ENCODE peak calls at places on chromosomes 3 and 15, in seven cellular contexts. I is NT2/D1, Q is H1, Z is GM12878, B is SK-N-SH, S is HepG2, U is K562. R is an unnamed sample.
A peak's percentile ranks its signal among the peaks of the same experiment; 100 is the strongest.

GRCh38 chr3:194275721-194276120 is 75.4 kb downstream of the CPN2 start:
- DNase-seq in I (no peak), Q (no peak), Z (no peak), B (no peak), S (no peak), U (no peak), R (no peak)

GRCh38 chr3:190387578-190388213 is at the start of gene CLDN16:
- DNase-seq in I (no peak), Q (no peak), Z (no peak), B (no peak), S (no peak), U (no peak), R (no peak)

GRCh38 chr3:38471260-38471857 is 17.7 kb downstream of the ACVR2B start:
- DNase-seq in I (no peak), Q (no peak), Z (no peak), B (no peak), S (peak; percentile 58), U (no peak), R (no peak)

GRCh38 chr3:11434017-11434526 is 161.9 kb downstream of the ATG7 start:
- DNase-seq in I (no peak), Q (no peak), Z (no peak), B (peak; percentile 41), S (no peak), U (no peak), R (no peak)

GRCh38 chr3:171459130-171459941 is 869 bp downstream of the TNIK start:
- DNase-seq in I (no peak), Q (no peak), Z (no peak), B (peak; percentile 63), S (no peak), U (peak; percentile 32), R (no peak)

GRCh38 chr3:165643433-165643824 is 193.8 kb downstream of the BCHE start:
- DNase-seq in I (no peak), Q (no peak), Z (no peak), B (no peak), S (no peak), U (no peak), R (no peak)

GRCh38 chr3:195613468-195614069 is 29.8 kb upstream of the APOD start:
- DNase-seq in I (no peak), Q (no peak), Z (no peak), B (no peak), S (no peak), U (no peak), R (no peak)

GRCh38 chr3:46731795-46732194 is 14.1 kb upstream of the PRSS50 start:
- DNase-seq in I (no peak), Q (no peak), Z (peak; percentile 23), B (no peak), S (no peak), U (no peak), R (no peak)

GRCh38 chr15:86711476-86711875 is 631.8 kb downstream of the AGBL1 start:
- DNase-seq in I (no peak), Q (no peak), Z (no peak), B (no peak), S (no peak), U (no peak), R (no peak)

GRCh38 chr15:85129881-85130280 is 148.2 kb downstream of the PDE8A start:
- DNase-seq in I (no peak), Q (no peak), Z (no peak), B (no peak), S (no peak), U (no peak), R (no peak)

GRCh38 chr3:101676219-101676764 is 640 bp downstream of the ZBTB11 start:
- DNase-seq in I (peak; percentile 92), Q (peak; percentile 84), Z (peak; percentile 66), B (peak; percentile 97), S (peak; percentile 87), U (peak; percentile 89), R (peak; percentile 88)

GRCh38 chr3:196650740-196651311 is 11.3 kb downstream of the NRROS start:
- DNase-seq in I (no peak), Q (no peak), Z (no peak), B (peak; percentile 87), S (peak; percentile 36), U (peak; percentile 90), R (no peak)

GRCh38 chr3:82050382-82050781 is 288.9 kb upstream of the GBE1 start:
- DNase-seq in I (no peak), Q (no peak), Z (no peak), B (no peak), S (no peak), U (no peak), R (no peak)

GRCh38 chr3:41581700-41582099 is 380.2 kb downstream of the ULK4 start:
- DNase-seq in I (no peak), Q (no peak), Z (peak; percentile 57), B (no peak), S (no peak), U (no peak), R (no peak)

GRCh38 chr3:126422121-126422520 is 27.4 kb downstream of the CFAP100 start:
- DNase-seq in I (no peak), Q (no peak), Z (no peak), B (no peak), S (no peak), U (no peak), R (no peak)

GRCh38 chr3:172048599-172048998 is 9.2 kb downstream of the FNDC3B start:
- DNase-seq in I (no peak), Q (no peak), Z (no peak), B (no peak), S (no peak), U (no peak), R (no peak)

GRCh38 chr3:172751188-172751571 is 654 bp downstream of the ECT2 start:
- DNase-seq in I (no peak), Q (no peak), Z (no peak), B (peak; percentile 40), S (no peak), U (peak; percentile 46), R (no peak)

GRCh38 chr15:67922971-67923646 is 83.3 kb upstream of the RNU6-1 start:
- DNase-seq in I (no peak), Q (no peak), Z (no peak), B (no peak), S (no peak), U (peak; percentile 31), R (no peak)

GRCh38 chr15:67923647-67923971 is 83.8 kb upstream of the RNU6-1 start:
- DNase-seq in I (no peak), Q (no peak), Z (no peak), B (no peak), S (no peak), U (no peak), R (no peak)

GRCh38 chr15:67924359-67924974 is 84.6 kb upstream of the RNU6-1 start:
- DNase-seq in I (no peak), Q (no peak), Z (no peak), B (no peak), S (no peak), U (peak; percentile 24), R (no peak)

GRCh38 chr15:67927501-67928156 is 87.8 kb upstream of the RNU6-1 start:
- DNase-seq in I (no peak), Q (no peak), Z (no peak), B (no peak), S (no peak), U (no peak), R (no peak)

DNA sequence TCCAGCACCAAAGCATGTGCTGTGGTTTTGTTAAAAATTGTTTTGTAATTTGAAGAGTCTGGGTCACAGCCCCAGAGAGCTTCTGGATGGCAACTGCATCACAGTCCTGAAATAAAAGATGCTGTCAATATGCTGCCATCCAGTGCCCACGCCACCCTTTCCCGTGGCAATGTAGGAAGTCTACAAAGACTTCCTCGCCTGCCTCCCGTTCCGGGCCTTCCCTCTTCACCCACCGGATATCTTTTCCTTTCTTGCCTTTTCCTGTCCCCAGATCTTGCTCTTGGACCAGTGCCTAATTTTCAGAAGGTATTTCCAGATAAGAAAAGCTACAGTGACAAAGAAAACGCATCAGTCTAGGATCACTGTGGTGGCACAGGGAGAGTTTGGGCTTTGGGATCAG is 85.3 kb upstream of the RNU6-1 start:
- DNase-seq in I (no peak), Q (no peak), Z (no peak), B (no peak), S (no peak), U (peak; percentile 45), R (no peak)
- TF ChIP-seq YY1 in I (no peak), Q (no peak), Z (no peak), B (no peak), S (no peak), U (no peak), R (no peak)

GRCh38 chr3:24640330-24640877 is 145.8 kb upstream of the THRB start:
- DNase-seq in I (peak; percentile 13), Q (no peak), Z (no peak), B (peak; percentile 47), S (peak; percentile 15), U (peak; percentile 35), R (peak; percentile 27)
- TF ChIP-seq YY1 in I (no peak), Q (no peak), Z (no peak), B (no peak), S (no peak), U (no peak), R (no peak)

GRCh38 chr3:177977381-177978158 is 558.7 kb upstream of the KCNMB2 start:
- DNase-seq in I (no peak), Q (no peak), Z (no peak), B (no peak), S (no peak), U (no peak), R (peak; percentile 18)

GRCh38 chr3:177968891-177969290 is 567.3 kb upstream of the KCNMB2 start:
- DNase-seq in I (no peak), Q (no peak), Z (no peak), B (no peak), S (no peak), U (no peak), R (no peak)

GRCh38 chr3:177978948-177979347 is 557.3 kb upstream of the KCNMB2 start:
- DNase-seq in I (no peak), Q (no peak), Z (no peak), B (no peak), S (no peak), U (no peak), R (no peak)

GRCh38 chr3:177973241-177973840 is 562.9 kb upstream of the KCNMB2 start:
- DNase-seq in I (no peak), Q (no peak), Z (no peak), B (no peak), S (no peak), U (no peak), R (no peak)
- TF ChIP-seq YY1 in I (no peak), Q (no peak), Z (no peak), B (no peak), S (no peak), U (no peak), R (no peak)

GRCh38 chr3:127820221-127820870 is 2.0 kb downstream of the MGLL start:
- DNase-seq in I (no peak), Q (no peak), Z (peak; percentile 41), B (peak; percentile 53), S (no peak), U (no peak), R (no peak)
- TF ChIP-seq YY1 in I (no peak), Q (no peak), Z (no peak), B (no peak), S (no peak), U (no peak), R (no peak)